ENCODE peak calls at places on chromosomes 4 and X, in six cellular contexts. H, N, Q, J, E and T are unnamed samples.
A peak's percentile ranks its signal among the peaks of the same experiment; 100 is the strongest.

GRCh38 chr4:75948822-75949444 is 8.1 kb upstream of the NAAA start:
- DNase-seq in E (no peak), J (no peak), N (no peak), H (no peak), Q (peak; percentile 24), T (no peak)

GRCh38 chr4:15198070-15198727 is 195.9 kb downstream of the CPEB2 start:
- DNase-seq in H (peak; percentile 6), N (no peak), Q (no peak), E (peak; percentile 31), J (no peak), T (no peak)

GRCh38 chr4:23373269-23373668 is 516.6 kb downstream of the PPARGC1A start:
- DNase-seq in J (no peak), E (peak; percentile 74), H (peak; percentile 90), Q (no peak), N (peak; percentile 86), T (peak; percentile 79)

GRCh38 chr4:128600996-128601857 is 208.3 kb upstream of the JADE1 start:
- DNase-seq in Q (no peak), H (peak; percentile 88), J (no peak), N (peak; percentile 85), E (peak; percentile 59), T (peak; percentile 61)

GRCh38 chrX:149938427-149939270 is at the start of gene EOLA2:
- DNase-seq in Q (peak; percentile 93), J (peak; percentile 89), E (peak; percentile 96), N (peak; percentile 95), H (peak; percentile 97), T (peak; percentile 92)

GRCh38 chrX:123083924-123084323 is 100.2 kb upstream of the GRIA3 start:
- DNase-seq in N (no peak), Q (no peak), E (no peak), H (no peak), J (no peak), T (no peak)

GRCh38 chr4:85741921-85742591 is 267.1 kb downstream of the ARHGAP24 start:
- DNase-seq in H (no peak), Q (no peak), E (peak; percentile 56), N (no peak), J (no peak), T (no peak)

GRCh38 chr4:128528793-128529553 is 241.4 kb upstream of the PGRMC2 start:
- DNase-seq in H (peak; percentile 98), E (no peak), N (peak; percentile 34), J (no peak), Q (no peak), T (peak; percentile 55)

GRCh38 chr4:26242451-26242850 is 78.4 kb upstream of the RBPJ start:
- DNase-seq in J (no peak), E (no peak), H (no peak), Q (no peak), N (no peak), T (no peak)

GRCh38 chr4:44704673-44705072 is 21.7 kb downstream of the GNPDA2 start:
- DNase-seq in J (no peak), N (no peak), Q (no peak), E (no peak), H (no peak), T (no peak)

GRCh38 chr4:103405415-103405814 is 207.3 kb upstream of the CENPE start:
- DNase-seq in J (no peak), E (no peak), H (no peak), N (no peak), Q (no peak), T (no peak)

GRCh38 chr4:119797238-119797894 is 168.8 kb upstream of the PDE5A start:
- DNase-seq in E (no peak), Q (no peak), H (no peak), N (no peak), J (no peak), T (no peak)

GRCh38 chrX:38351346-38351745 is 1.1 kb upstream of the OTC start:
- DNase-seq in J (no peak), Q (no peak), H (no peak), N (no peak), E (no peak), T (no peak)